ENCODE peak calls at places on chromosomes 11 and 22, in eight cellular contexts. One of them, this sample, is unnamed.

GRCh38 chr22:30457964-30458363 is 13.9 kb downstream of the SEC14L3 start:
- DNase-seq in ACHN: no peak
- DNase-seq in fibroblast of villous mesenchyme: no peak
- DNase-seq in HL-60: no peak
- DNase-seq in A549: no peak
- DNase-seq in NCI-H1105: no peak
- DNase-seq in posterior cingulate gyrus: no peak
- DNase-seq in HuH-7.5: no peak
- DNase-seq in this sample: peak

GRCh38 chr22:42983470-42983869 is 31.5 kb downstream of the PACSIN2 start:
- DNase-seq in ACHN: no peak
- DNase-seq in A549: no peak
- DNase-seq in HuH-7.5: no peak
- DNase-seq in posterior cingulate gyrus: no peak
- DNase-seq in HL-60: no peak
- DNase-seq in fibroblast of villous mesenchyme: no peak
- DNase-seq in NCI-H1105: no peak
- DNase-seq in this sample: no peak

GRCh38 chr11:66985508-66986177 is 10.5 kb downstream of the C11orf86 start:
- DNase-seq in NCI-H1105: no peak
- DNase-seq in posterior cingulate gyrus: no peak
- DNase-seq in HuH-7.5: no peak
- DNase-seq in A549: no peak
- DNase-seq in HL-60: no peak
- DNase-seq in fibroblast of villous mesenchyme: no peak
- DNase-seq in ACHN: no peak
- DNase-seq in this sample: no peak

GRCh38 chr11:22193348-22194051 is 615 bp downstream of the ANO5 start:
- DNase-seq in HuH-7.5: peak
- DNase-seq in posterior cingulate gyrus: peak
- DNase-seq in A549: peak
- DNase-seq in fibroblast of villous mesenchyme: no peak
- DNase-seq in HL-60: no peak
- DNase-seq in ACHN: peak
- DNase-seq in NCI-H1105: peak
- DNase-seq in this sample: no peak

GRCh38 chr11:118263109-118263508 is 988 bp downstream of the MPZL2 start:
- DNase-seq in HuH-7.5: no peak
- DNase-seq in fibroblast of villous mesenchyme: no peak
- DNase-seq in posterior cingulate gyrus: no peak
- DNase-seq in ACHN: no peak
- DNase-seq in NCI-H1105: no peak
- DNase-seq in HL-60: no peak
- DNase-seq in A549: no peak
- DNase-seq in this sample: no peak

GRCh38 chr11:17244046-17244445 is 32.5 kb upstream of the NUCB2 start:
- DNase-seq in HL-60: no peak
- DNase-seq in ACHN: no peak
- DNase-seq in A549: no peak
- DNase-seq in NCI-H1105: no peak
- DNase-seq in HuH-7.5: no peak
- DNase-seq in posterior cingulate gyrus: no peak
- DNase-seq in fibroblast of villous mesenchyme: no peak
- DNase-seq in this sample: no peak

GRCh38 chr22:43085658-43086606 is 3.3 kb downstream of the TTLL1 start:
- DNase-seq in HuH-7.5: no peak
- DNase-seq in A549: no peak
- DNase-seq in fibroblast of villous mesenchyme: no peak
- DNase-seq in ACHN: no peak
- DNase-seq in NCI-H1105: no peak
- DNase-seq in posterior cingulate gyrus: no peak
- DNase-seq in HL-60: no peak
- DNase-seq in this sample: no peak

GRCh38 chr22:20113551-20114310 is 2.2 kb upstream of the RANBP1 start:
- DNase-seq in fibroblast of villous mesenchyme: no peak
- DNase-seq in NCI-H1105: no peak
- DNase-seq in ACHN: no peak
- DNase-seq in A549: no peak
- DNase-seq in posterior cingulate gyrus: no peak
- DNase-seq in HuH-7.5: no peak
- DNase-seq in HL-60: no peak
- DNase-seq in this sample: no peak

GRCh38 chr11:28460348-28460747 is 352.2 kb downstream of the METTL15 start:
- DNase-seq in NCI-H1105: no peak
- DNase-seq in A549: no peak
- DNase-seq in HuH-7.5: no peak
- DNase-seq in fibroblast of villous mesenchyme: no peak
- DNase-seq in HL-60: no peak
- DNase-seq in posterior cingulate gyrus: no peak
- DNase-seq in ACHN: no peak
- DNase-seq in this sample: no peak

GRCh38 chr11:19861171-19861570 is 148.5 kb downstream of the NAV2 start:
- DNase-seq in posterior cingulate gyrus: no peak
- DNase-seq in fibroblast of villous mesenchyme: no peak
- DNase-seq in A549: no peak
- DNase-seq in ACHN: no peak
- DNase-seq in NCI-H1105: no peak
- DNase-seq in HL-60: no peak
- DNase-seq in HuH-7.5: no peak
- DNase-seq in this sample: no peak

GRCh38 chr11:10529279-10529678 is 11.7 kb downstream of the RNF141 start:
- DNase-seq in fibroblast of villous mesenchyme: peak
- DNase-seq in A549: no peak
- DNase-seq in HL-60: no peak
- DNase-seq in ACHN: no peak
- DNase-seq in posterior cingulate gyrus: no peak
- DNase-seq in NCI-H1105: no peak
- DNase-seq in HuH-7.5: no peak
- DNase-seq in this sample: no peak

GRCh38 chr22:38953577-38954413 is 3.6 kb upstream of the APOBEC3A start:
- DNase-seq in posterior cingulate gyrus: no peak
- DNase-seq in NCI-H1105: no peak
- DNase-seq in fibroblast of villous mesenchyme: no peak
- DNase-seq in ACHN: no peak
- DNase-seq in HL-60: peak
- DNase-seq in A549: peak
- DNase-seq in HuH-7.5: no peak
- DNase-seq in this sample: no peak

GRCh38 chr22:33785283-33785991 is 134.8 kb downstream of the LARGE1 start:
- DNase-seq in ACHN: no peak
- DNase-seq in A549: no peak
- DNase-seq in HuH-7.5: no peak
- DNase-seq in fibroblast of villous mesenchyme: peak
- DNase-seq in HL-60: no peak
- DNase-seq in NCI-H1105: no peak
- DNase-seq in posterior cingulate gyrus: no peak
- DNase-seq in this sample: peak

GRCh38 chr22:31039393-31039792 is 41.7 kb upstream of the SMTN start:
- DNase-seq in HL-60: no peak
- DNase-seq in HuH-7.5: no peak
- DNase-seq in A549: no peak
- DNase-seq in fibroblast of villous mesenchyme: peak
- DNase-seq in NCI-H1105: no peak
- DNase-seq in posterior cingulate gyrus: no peak
- DNase-seq in ACHN: no peak
- DNase-seq in this sample: no peak

GRCh38 chr11:35484435-35484834 is 41.0 kb downstream of the PAMR1 start:
- DNase-seq in NCI-H1105: no peak
- DNase-seq in A549: no peak
- DNase-seq in HuH-7.5: no peak
- DNase-seq in HL-60: no peak
- DNase-seq in posterior cingulate gyrus: no peak
- DNase-seq in fibroblast of villous mesenchyme: peak
- DNase-seq in ACHN: no peak
- DNase-seq in this sample: no peak

GRCh38 chr11:46254135-46254491 is 23.3 kb upstream of the CREB3L1 start:
- DNase-seq in HuH-7.5: no peak
- DNase-seq in NCI-H1105: no peak
- DNase-seq in ACHN: no peak
- DNase-seq in A549: peak
- DNase-seq in fibroblast of villous mesenchyme: no peak
- DNase-seq in HL-60: no peak
- DNase-seq in posterior cingulate gyrus: no peak
- DNase-seq in this sample: no peak

GRCh38 chr11:127493330-127493729 is 492.8 kb upstream of the KIRREL3 start:
- DNase-seq in A549: peak
- DNase-seq in NCI-H1105: peak
- DNase-seq in fibroblast of villous mesenchyme: peak
- DNase-seq in HuH-7.5: no peak
- DNase-seq in HL-60: no peak
- DNase-seq in posterior cingulate gyrus: no peak
- DNase-seq in ACHN: peak
- DNase-seq in this sample: peak

GRCh38 chr11:47328449-47329390 is 23.8 kb downstream of the MYBPC3 start:
- DNase-seq in ACHN: no peak
- DNase-seq in fibroblast of villous mesenchyme: no peak
- DNase-seq in NCI-H1105: no peak
- DNase-seq in A549: no peak
- DNase-seq in posterior cingulate gyrus: no peak
- DNase-seq in HuH-7.5: no peak
- DNase-seq in HL-60: no peak
- DNase-seq in this sample: no peak

GRCh38 chr11:72625746-72626636 is 48.2 kb downstream of the PDE2A start:
- DNase-seq in HuH-7.5: peak
- DNase-seq in NCI-H1105: no peak
- DNase-seq in posterior cingulate gyrus: peak
- DNase-seq in A549: no peak
- DNase-seq in fibroblast of villous mesenchyme: peak
- DNase-seq in HL-60: no peak
- DNase-seq in ACHN: no peak
- DNase-seq in this sample: no peak

GRCh38 chr11:95908826-95909225 is 15.1 kb downstream of the MTMR2 start:
- DNase-seq in HL-60: no peak
- DNase-seq in posterior cingulate gyrus: no peak
- DNase-seq in HuH-7.5: no peak
- DNase-seq in NCI-H1105: no peak
- DNase-seq in A549: no peak
- DNase-seq in fibroblast of villous mesenchyme: peak
- DNase-seq in ACHN: no peak
- DNase-seq in this sample: no peak

GRCh38 chr11:28715726-28716125 is 607.5 kb downstream of the METTL15 start:
- DNase-seq in HL-60: no peak
- DNase-seq in HuH-7.5: no peak
- DNase-seq in ACHN: no peak
- DNase-seq in posterior cingulate gyrus: no peak
- DNase-seq in fibroblast of villous mesenchyme: no peak
- DNase-seq in NCI-H1105: no peak
- DNase-seq in A549: no peak
- DNase-seq in this sample: no peak

GRCh38 chr11:69797737-69798528 is 21.3 kb downstream of the FGF3 start:
- DNase-seq in ACHN: no peak
- DNase-seq in HL-60: no peak
- DNase-seq in posterior cingulate gyrus: no peak
- DNase-seq in A549: no peak
- DNase-seq in HuH-7.5: no peak
- DNase-seq in fibroblast of villous mesenchyme: no peak
- DNase-seq in NCI-H1105: no peak
- DNase-seq in this sample: no peak

GRCh38 chr22:40855104-40855959 is 1.1 kb downstream of the ST13 start:
- DNase-seq in fibroblast of villous mesenchyme: peak
- DNase-seq in ACHN: peak
- DNase-seq in A549: no peak
- DNase-seq in HL-60: peak
- DNase-seq in posterior cingulate gyrus: no peak
- DNase-seq in NCI-H1105: peak
- DNase-seq in HuH-7.5: no peak
- DNase-seq in this sample: peak

GRCh38 chr22:37525073-37525745 is 6.0 kb upstream of the CARD10 start:
- DNase-seq in ACHN: peak
- DNase-seq in A549: peak
- DNase-seq in HL-60: no peak
- DNase-seq in posterior cingulate gyrus: no peak
- DNase-seq in HuH-7.5: no peak
- DNase-seq in fibroblast of villous mesenchyme: peak
- DNase-seq in NCI-H1105: no peak
- DNase-seq in this sample: peak

GRCh38 chr22:49632199-49633009 is 195.3 kb downstream of the BRD1 start:
- DNase-seq in A549: peak
- DNase-seq in fibroblast of villous mesenchyme: peak
- DNase-seq in NCI-H1105: peak
- DNase-seq in posterior cingulate gyrus: peak
- DNase-seq in HuH-7.5: peak
- DNase-seq in ACHN: peak
- DNase-seq in HL-60: no peak
- DNase-seq in this sample: peak

GRCh38 chr22:48896766-48897637 is 930.7 kb downstream of the BRD1 start:
- DNase-seq in fibroblast of villous mesenchyme: no peak
- DNase-seq in ACHN: no peak
- DNase-seq in NCI-H1105: peak
- DNase-seq in HL-60: no peak
- DNase-seq in A549: no peak
- DNase-seq in posterior cingulate gyrus: no peak
- DNase-seq in HuH-7.5: no peak
- DNase-seq in this sample: no peak

This sample was measured in RKO.